ENCODE peak calls at places on chromosomes 5 and 9, in ten cellular contexts. A, O, N, Z, H, B, R, F, T and X are unnamed samples.

GRCh38 chr5:56827043-56827442 is 11.7 kb downstream of the MAP3K1 start:
- DNase-seq in R (peak), A (no peak), H (no peak), Z (peak), T (no peak), B (no peak), F (peak), O (no peak), N (no peak), X (no peak)

GRCh38 chr5:67306997-67307580 is 110.5 kb upstream of the CD180 start:
- DNase-seq in O (no peak), R (no peak), T (no peak), N (no peak), B (no peak), F (peak), A (peak), H (no peak), Z (peak), X (no peak)

GRCh38 chr5:132483661-132484385 is 6.8 kb downstream of the IRF1 start:
- DNase-seq in N (no peak), R (no peak), O (no peak), F (no peak), H (peak), A (no peak), T (no peak), B (no peak), Z (no peak), X (no peak)

GRCh38 chr5:160092960-160093701 is 26.1 kb downstream of the PWWP2A start:
- DNase-seq in T (peak), H (no peak), F (no peak), Z (no peak), A (no peak), R (no peak), B (no peak), N (no peak), O (no peak), X (no peak)

GRCh38 chr9:125428515-125429467 is 167.2 kb downstream of the GAPVD1 start:
- DNase-seq in O (no peak), Z (no peak), N (no peak), F (no peak), A (no peak), B (no peak), T (no peak), R (no peak), H (no peak), X (no peak)

GRCh38 chr5:150057052-150057451 is 29.3 kb downstream of the CSF1R start:
- DNase-seq in H (no peak), R (no peak), F (no peak), Z (no peak), B (no peak), N (no peak), T (no peak), O (no peak), A (no peak), X (no peak)

GRCh38 chr9:37952731-37953130 is 48.8 kb upstream of the SLC25A51 start:
- DNase-seq in Z (peak), A (no peak), N (no peak), F (no peak), R (no peak), H (no peak), O (no peak), T (no peak), B (no peak), X (no peak)

GRCh38 chr5:126658526-126658925 is 57.8 kb downstream of the PHAX start:
- DNase-seq in R (no peak), A (no peak), F (no peak), O (peak), T (no peak), N (no peak), Z (no peak), B (no peak), H (no peak), X (no peak)

GRCh38 chr9:134326754-134327526 is 685 bp downstream of the RXRA start:
- DNase-seq in R (no peak), F (peak), T (peak), H (no peak), A (no peak), B (no peak), N (no peak), Z (peak), O (peak), X (no peak)

GRCh38 chr5:55816342-55816741 is 34.8 kb upstream of the IL31RA start:
- DNase-seq in R (no peak), A (no peak), T (no peak), F (peak), H (no peak), O (no peak), B (no peak), N (no peak), Z (peak), X (no peak)

GRCh38 chr5:180135128-180135955 is 63.8 kb upstream of the RNF130 start:
- DNase-seq in R (no peak), O (peak), F (no peak), B (no peak), A (no peak), T (no peak), H (peak), N (peak), Z (peak), X (no peak)

GRCh38 chr5:130280528-130281217 is 376.4 kb downstream of the CHSY3 start:
- DNase-seq in O (no peak), N (no peak), Z (no peak), R (no peak), T (no peak), A (no peak), H (no peak), B (no peak), F (no peak), X (no peak)

GRCh38 chr9:135046156-135047025 is 41.1 kb upstream of the OLFM1 start:
- DNase-seq in T (no peak), R (no peak), B (no peak), O (no peak), H (no peak), Z (no peak), F (no peak), A (no peak), N (peak), X (no peak)

GRCh38 chr9:134575103-134575816 is 66.3 kb upstream of the COL5A1 start:
- DNase-seq in R (no peak), Z (no peak), O (no peak), H (no peak), A (peak), T (no peak), B (no peak), F (peak), N (peak), X (no peak)

GRCh38 chr5:119059740-119060255 is 11.1 kb upstream of the DMXL1 start:
- DNase-seq in B (no peak), O (no peak), H (no peak), T (no peak), N (no peak), F (peak), R (no peak), Z (no peak), A (no peak), X (no peak)

GRCh38 chr5:22892441-22892840 is 39.3 kb upstream of the CDH12 start:
- DNase-seq in F (no peak), A (no peak), O (no peak), N (no peak), Z (no peak), R (no peak), B (no peak), T (no peak), H (no peak), X (no peak)

GRCh38 chr5:111932628-111933027 is 175.6 kb upstream of the NREP start:
- DNase-seq in O (no peak), A (no peak), H (no peak), T (no peak), R (no peak), Z (peak), F (no peak), N (no peak), B (no peak), X (no peak)

GRCh38 chr5:146744358-146744757 is 134.2 kb downstream of the PPP2R2B start:
- DNase-seq in T (no peak), R (no peak), N (no peak), H (no peak), A (no peak), F (peak), Z (peak), O (no peak), B (no peak), X (peak)

GRCh38 chr9:22921742-22922141 is 475.1 kb downstream of the DMRTA1 start:
- DNase-seq in N (no peak), Z (no peak), R (no peak), O (no peak), A (no peak), B (no peak), H (no peak), F (no peak), T (no peak), X (no peak)

GRCh38 chr5:75167345-75167744 is 69.3 kb downstream of the ANKRD31 start:
- DNase-seq in R (peak), B (no peak), Z (peak), F (peak), O (peak), T (no peak), A (no peak), N (no peak), H (no peak), X (no peak)

GRCh38 chr5:41793156-41793770 is 77.0 kb downstream of the OXCT1 start:
- DNase-seq in A (no peak), R (no peak), Z (peak), T (no peak), F (no peak), O (no peak), N (no peak), H (no peak), B (no peak), X (no peak)

GRCh38 chr9:89603629-89604462 is 966 bp upstream of the GADD45G start:
- DNase-seq in O (peak), B (peak), R (peak), T (peak), Z (peak), N (peak), F (peak), H (peak), A (peak), X (peak)

GRCh38 chr9:127183814-127184582 is 61.6 kb upstream of the ANGPTL2 start:
- DNase-seq in T (peak), R (no peak), Z (peak), B (no peak), H (no peak), N (no peak), A (peak), O (no peak), F (peak), X (no peak)

GRCh38 chr5:127686424-127686823 is 16.8 kb upstream of the CCDC192 start:
- DNase-seq in Z (no peak), H (no peak), R (no peak), B (no peak), T (no peak), A (no peak), N (no peak), O (no peak), F (no peak), X (no peak)

GRCh38 chr5:146564036-146564762 is 48.2 kb upstream of the GPR151 start:
- DNase-seq in Z (no peak), A (no peak), N (no peak), T (no peak), F (peak), B (no peak), H (no peak), O (no peak), R (no peak), X (no peak)

GRCh38 chr9:116087246-116087645 is 66.3 kb upstream of the PAPPA start:
- DNase-seq in F (peak), T (no peak), N (no peak), O (no peak), B (peak), R (no peak), H (no peak), Z (peak), A (peak), X (no peak)

GRCh38 chr9:35232867-35233544 is 71.2 kb downstream of the UNC13B start:
- DNase-seq in Z (no peak), O (no peak), N (no peak), T (no peak), A (no peak), F (no peak), B (no peak), R (no peak), H (no peak), X (no peak)